ENCODE peak calls at places on chromosomes 6 and 20, in five cellular contexts. X is GM12892, Q is SK-N-SH, J is K562, P is endothelial cell of umbilical vein. I is an unnamed sample.

GRCh38 chr6:111601875-111602274 is 3.8 kb downstream of the TRAF3IP2 start:
- DNase-seq in X (no peak), Q (no peak), J (no peak), P (peak), I (no peak)

GRCh38 chr6:82951389-82951788 is 114.3 kb downstream of the UBE3D start:
- DNase-seq in X (no peak), Q (no peak), J (no peak), P (no peak), I (no peak)

GRCh38 chr20:45368221-45368980 is 5.4 kb downstream of the SYS1 start:
- DNase-seq in X (peak), Q (no peak), J (no peak), P (no peak), I (peak)

GRCh38 chr20:11375966-11376365 is 541.7 kb upstream of the BTBD3 start:
- DNase-seq in X (no peak), Q (no peak), J (no peak), P (no peak), I (no peak)

GRCh38 chr20:43799150-43799711 is 72.4 kb upstream of the GTSF1L start:
- DNase-seq in X (no peak), Q (peak), J (no peak), P (no peak), I (no peak)

GRCh38 chr6:134669531-134669930 is 280.4 kb downstream of the ALDH8A1 start:
- DNase-seq in X (no peak), Q (no peak), J (no peak), P (no peak), I (no peak)

GRCh38 chr20:35238170-35238569 is 11.7 kb downstream of the MMP24 start:
- DNase-seq in X (no peak), Q (no peak), J (peak), P (no peak), I (no peak)

GRCh38 chr20:37303637-37304036 is 14.2 kb downstream of the MANBAL start:
- DNase-seq in X (no peak), Q (no peak), J (no peak), P (no peak), I (no peak)

GRCh38 chr20:45060341-45060740 is 40.6 kb downstream of the KCNS1 start:
- DNase-seq in X (no peak), Q (no peak), J (no peak), P (no peak), I (no peak)

GRCh38 chr6:10177703-10178102 is 237.2 kb downstream of the TFAP2A start:
- DNase-seq in X (no peak), Q (no peak), J (no peak), P (no peak), I (no peak)

GRCh38 chr20:49505518-49505917 is 23.1 kb upstream of the KCNB1 start:
- DNase-seq in X (no peak), Q (peak), J (no peak), P (peak), I (no peak)

GRCh38 chr6:83853178-83853967 is at the start of gene RIPPLY2:
- DNase-seq in X (peak), Q (peak), J (no peak), P (peak), I (no peak)

GRCh38 chr6:75368151-75368779 is 83.7 kb upstream of the TMEM30A start:
- DNase-seq in X (no peak), Q (peak), J (no peak), P (peak), I (no peak)

GRCh38 chr6:160974304-160974771 is 17.2 kb upstream of the MAP3K4 start:
- DNase-seq in X (no peak), Q (no peak), J (peak), P (no peak), I (no peak)

GRCh38 chr20:62151225-62151624 is 7.7 kb downstream of the SS18L1 start:
- DNase-seq in X (no peak), Q (no peak), J (no peak), P (no peak), I (no peak)

GRCh38 chr20:42483694-42484303 is 705.9 kb downstream of the PTPRT start:
- DNase-seq in X (peak), Q (peak), J (peak), P (no peak), I (no peak)

GRCh38 chr6:169008641-169009040 is 245.0 kb downstream of the THBS2 start:
- DNase-seq in X (no peak), Q (no peak), J (no peak), P (no peak), I (no peak)

GRCh38 chr20:6993016-6993415 is 225.5 kb downstream of the BMP2 start:
- DNase-seq in X (no peak), Q (no peak), J (no peak), P (no peak), I (no peak)

DNA sequence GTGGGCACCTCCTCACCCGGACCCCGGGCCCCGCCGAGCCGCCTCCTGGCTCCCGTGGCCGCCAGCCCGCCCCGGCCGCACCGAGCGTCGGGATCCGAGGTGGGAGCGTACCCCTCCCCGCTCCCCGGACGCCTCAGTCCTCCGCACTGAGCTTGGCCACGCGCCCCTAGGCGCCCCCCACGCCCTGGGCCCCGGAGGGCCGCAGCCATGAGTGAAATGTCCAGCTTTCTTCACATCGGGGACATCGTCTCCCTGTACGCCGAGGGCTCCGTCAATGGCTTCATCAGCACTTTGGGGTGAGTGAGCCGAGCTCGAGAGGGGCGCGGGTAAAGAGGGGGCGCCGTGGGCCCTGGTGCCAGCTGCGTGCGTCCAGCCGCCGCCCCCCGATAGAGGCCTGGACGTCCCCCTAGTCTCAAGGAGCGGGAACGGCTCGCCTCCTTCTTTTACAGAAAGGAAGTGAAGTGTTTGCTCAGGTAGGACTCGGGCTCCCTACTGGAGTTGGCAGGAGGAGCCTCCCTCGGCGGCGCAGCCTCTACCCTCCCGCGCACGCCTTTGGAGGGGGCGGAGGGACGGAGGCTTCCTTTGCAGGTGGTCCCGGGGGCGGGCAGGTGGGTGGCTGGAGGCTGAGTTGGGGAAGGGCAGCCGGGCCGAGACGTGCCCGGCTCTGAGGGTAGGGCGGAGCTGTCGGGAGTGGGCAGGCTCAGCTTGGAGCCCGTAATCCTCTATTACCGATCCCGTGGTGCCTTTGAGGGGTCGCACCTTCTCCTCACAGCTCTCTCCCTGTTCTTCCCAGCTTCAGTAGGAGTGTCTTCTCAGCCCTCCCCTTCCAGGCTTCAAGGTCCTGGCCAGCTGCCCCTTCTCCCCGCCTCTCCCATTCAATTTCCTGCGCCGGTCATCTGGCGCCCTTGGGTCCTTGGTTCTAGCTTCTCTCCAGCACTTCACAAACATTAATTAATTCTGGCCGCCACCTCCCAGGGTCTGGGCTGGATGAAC is 570 bp downstream of the ITPR3 start:
- DNase-seq in X (peak), Q (no peak), J (peak), P (peak), I (peak)
- TF ChIP-seq POLR2AphosphoS5 in X (no peak), Q (no peak), J (no peak), P (peak), I (no peak)

GRCh38 chr6:1315560-1316386 is 3.9 kb downstream of the FOXQ1 start:
- DNase-seq in X (no peak), Q (no peak), J (no peak), P (no peak), I (no peak)
- TF ChIP-seq POLR2AphosphoS5 in X (no peak), Q (no peak), J (no peak), P (no peak), I (no peak)

DNA sequence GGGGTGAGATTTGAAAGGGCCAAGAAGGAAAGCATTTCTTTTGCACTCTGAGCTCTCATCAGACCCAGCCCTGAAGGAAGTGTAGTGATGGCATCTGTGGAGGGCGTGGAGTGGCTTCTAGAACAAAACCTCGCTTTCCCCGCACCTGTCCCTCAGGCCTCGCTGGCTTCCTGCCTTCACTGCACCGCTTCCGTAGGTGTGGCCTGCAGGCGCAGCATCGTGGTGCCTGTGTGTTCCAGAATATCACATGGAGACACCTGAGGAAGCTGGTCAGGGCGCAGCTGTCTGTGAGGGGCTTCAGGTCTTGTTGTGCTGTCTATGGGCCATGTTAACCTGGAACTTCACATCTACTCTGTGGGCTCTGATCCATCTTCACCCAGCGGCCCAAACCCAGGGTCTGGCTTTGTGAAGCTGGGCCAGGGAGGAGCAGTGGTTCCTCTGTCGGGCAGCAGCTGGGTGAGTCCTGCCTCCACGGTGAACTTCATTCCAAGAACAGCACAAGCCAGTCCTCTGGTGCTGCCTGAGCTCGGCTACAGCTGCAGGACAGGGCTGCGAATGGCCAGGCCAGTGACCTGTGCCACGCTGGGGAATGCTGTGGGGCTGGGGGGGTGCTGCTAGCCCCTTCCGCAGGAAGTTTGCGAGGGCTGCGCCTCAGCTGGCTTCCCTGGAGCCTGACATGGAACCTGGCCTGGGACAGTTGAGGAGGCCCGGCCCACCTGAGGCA is 40.9 kb downstream of the DSTN start:
- DNase-seq in X (no peak), Q (peak), J (no peak), P (peak), I (peak)
- TF ChIP-seq POLR2AphosphoS5 in X (no peak), Q (no peak), J (no peak), P (peak), I (no peak)

GRCh38 chr6:56970849-56971248 is 15.9 kb downstream of the BEND6 start:
- DNase-seq in X (no peak), Q (no peak), J (no peak), P (no peak), I (no peak)
- TF ChIP-seq POLR2AphosphoS5 in X (no peak), Q (no peak), J (no peak), P (no peak), I (no peak)

DNA sequence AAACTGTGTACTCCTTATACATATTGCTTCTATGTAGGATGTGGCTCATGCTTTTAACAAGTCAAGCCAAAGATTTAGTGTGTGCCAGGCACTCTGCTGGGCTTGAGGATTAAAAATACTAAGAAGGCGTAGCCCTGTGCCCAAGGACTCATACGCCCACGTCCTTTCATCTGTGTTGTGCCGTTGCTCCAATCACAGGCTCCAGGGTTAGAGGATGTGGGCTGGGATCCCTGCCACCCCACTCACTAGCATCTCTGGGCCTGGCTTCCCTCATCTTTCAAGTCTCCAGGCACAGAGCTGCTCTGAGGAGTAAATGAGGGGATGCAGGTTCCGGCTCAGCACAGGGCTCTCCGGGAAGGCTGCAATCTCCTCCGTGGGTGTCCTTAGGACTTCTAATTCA is 214.2 kb downstream of the SYNDIG1 start:
- DNase-seq in X (no peak), Q (no peak), J (no peak), P (no peak), I (no peak)
- TF ChIP-seq POLR2AphosphoS5 in X (no peak), Q (no peak), J (no peak), P (no peak), I (no peak)

GRCh38 chr20:53869466-53870258 is 200.7 kb downstream of the BCAS1 start:
- DNase-seq in X (no peak), Q (peak), J (peak), P (peak), I (no peak)
- TF ChIP-seq POLR2AphosphoS5 in X (no peak), Q (no peak), J (no peak), P (no peak), I (no peak)

GRCh38 chr6:109009761-109010612 is 84.7 kb downstream of the SESN1 start:
- DNase-seq in X (no peak), Q (no peak), J (no peak), P (no peak), I (no peak)

GRCh38 chr6:109007521-109007920 is 87.1 kb downstream of the SESN1 start:
- DNase-seq in X (no peak), Q (no peak), J (no peak), P (no peak), I (no peak)

GRCh38 chr6:109008061-109008460 is 86.6 kb downstream of the SESN1 start:
- DNase-seq in X (no peak), Q (no peak), J (no peak), P (no peak), I (no peak)

GRCh38 chr6:109008951-109009760 is 85.5 kb downstream of the SESN1 start:
- DNase-seq in X (peak), Q (peak), J (peak), P (peak), I (peak)

DNA sequence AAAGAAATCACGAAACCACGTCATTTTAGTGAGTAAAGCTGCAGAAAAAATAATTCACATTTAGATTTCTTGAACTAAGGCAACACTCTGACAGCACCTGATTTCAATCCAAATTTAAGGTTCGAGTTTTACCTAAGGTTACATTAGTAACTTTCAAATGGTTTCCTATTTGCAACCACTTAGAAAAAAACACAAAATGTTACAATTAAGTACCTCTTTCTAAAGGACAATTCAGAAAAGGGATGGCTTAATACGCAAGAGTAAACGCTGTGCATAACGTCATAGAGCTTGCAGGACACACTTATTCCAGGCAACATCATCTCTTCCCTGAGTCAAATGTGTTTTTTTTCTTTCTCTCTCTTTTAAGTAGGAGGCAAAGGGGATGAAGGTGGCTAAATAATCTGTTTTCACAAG is 86.1 kb downstream of the SESN1 start:
- DNase-seq in X (no peak), Q (no peak), J (no peak), P (no peak), I (no peak)
- TF ChIP-seq POLR2AphosphoS5 in X (no peak), Q (no peak), J (no peak), P (no peak), I (no peak)